ENCODE peak calls at places on chromosome 5, in four cellular contexts. Q is MM.1S, G is mesenchymal stem cell, S is H9. R is an unnamed sample. For H3K4me1, the result is how much of the 10 kb centered on the place peaks cover.

GRCh38 chr5:122586351-122586750 is 188.5 kb upstream of the SNX2 start:
- DNase-seq in Q (no peak), G (peak), S (no peak), R (no peak)

GRCh38 chr5:112208699-112209615 is 210.1 kb downstream of the EPB41L4A start:
- DNase-seq in Q (no peak), S (no peak), G (peak), R (no peak)

GRCh38 chr5:157245477-157245876 is 20.4 kb upstream of the CYFIP2 start:
- DNase-seq in S (peak), Q (no peak), G (peak), R (no peak)

GRCh38 chr5:138789771-138790242 is 36.6 kb downstream of the CTNNA1 start:
- DNase-seq in Q (peak), S (no peak), G (peak), R (no peak)

GRCh38 chr5:80275347-80275746 is 19.5 kb upstream of the SERINC5 start:
- DNase-seq in G (peak), Q (no peak), S (peak), R (no peak)

GRCh38 chr5:150258126-150258525 is 31.4 kb downstream of the CAMK2A start:
- DNase-seq in Q (no peak), S (no peak), G (no peak), R (no peak)

GRCh38 chr5:147055304-147055826 is 176.8 kb upstream of the PPP2R2B start:
- DNase-seq in S (no peak), G (no peak), Q (no peak), R (no peak)

GRCh38 chr5:160367261-160367660 is 3.2 kb downstream of the C1QTNF2 start:
- DNase-seq in G (no peak), Q (no peak), S (no peak), R (no peak)

GRCh38 chr5:147509041-147509709 is 693 bp downstream of the DPYSL3 start:
- DNase-seq in G (peak), S (peak), Q (no peak), R (no peak)

GRCh38 chr5:140202610-140203009 is 27.6 kb downstream of the CYSTM1 start:
- DNase-seq in G (no peak), Q (no peak), S (no peak), R (no peak)

GRCh38 chr5:113581388-113581787 is 67.9 kb downstream of the YTHDC2 start:
- DNase-seq in Q (no peak), G (peak), S (no peak), R (no peak)

GRCh38 chr5:113612060-113612496 is 98.6 kb downstream of the YTHDC2 start:
- DNase-seq in S (no peak), G (peak), Q (peak), R (no peak)

GRCh38 chr5:113150821-113151220 is 174.2 kb downstream of the DCP2 start:
- DNase-seq in Q (no peak), S (no peak), G (no peak), R (no peak)

GRCh38 chr5:40984884-40985283 is 75.6 kb downstream of the C7 start:
- DNase-seq in G (peak), Q (no peak), S (no peak), R (no peak)

GRCh38 chr5:170731052-170731451 is 52.5 kb upstream of the GABRP start:
- DNase-seq in S (no peak), Q (no peak), G (no peak), R (no peak)

GRCh38 chr5:60036539-60036938 is 143.0 kb upstream of the PDE4D start:
- DNase-seq in G (no peak), S (no peak), Q (no peak), R (no peak)

GRCh38 chr5:82272957-82273356 is 5.2 kb downstream of the RPS23 start:
- DNase-seq in Q (no peak), G (no peak), S (peak), R (no peak)

GRCh38 chr5:168239325-168239724 is 52.1 kb upstream of the WWC1 start:
- DNase-seq in G (no peak), Q (no peak), S (no peak), R (no peak)

GRCh38 chr5:44997506-44997905 is 188.8 kb downstream of the MRPS30 start:
- DNase-seq in G (no peak), S (no peak), Q (peak), R (no peak)

GRCh38 chr5:78547731-78548189 is 100.8 kb downstream of the LHFPL2 start:
- DNase-seq in Q (no peak), G (peak), S (no peak), R (no peak)

GRCh38 chr5:143892908-143893307 is 80.9 kb downstream of the HMHB1 start:
- DNase-seq in Q (no peak), G (no peak), S (no peak), R (no peak)

GRCh38 chr5:154793599-154794524 is 38.7 kb downstream of the LARP1 start:
- DNase-seq in S (no peak), Q (no peak), G (peak), R (no peak)

GRCh38 chr5:54362434-54362833 is 52.1 kb upstream of the ARL15 start:
- DNase-seq in Q (no peak), G (no peak), S (no peak), R (no peak)

GRCh38 chr5:144698454-144698853 is 527.8 kb downstream of the KCTD16 start:
- DNase-seq in S (no peak), Q (no peak), G (no peak), R (no peak)

GRCh38 chr5:55415071-55415470 is 107.3 kb downstream of the MTREX start:
- DNase-seq in G (no peak), Q (no peak), S (no peak), R (no peak)

GRCh38 chr5:170273968-170274710 is 23.4 kb downstream of the LCP2 start:
- DNase-seq in G (no peak), S (peak), Q (peak), R (peak)

GRCh38 chr5:133992429-133993151 is 12.2 kb downstream of the VDAC1 start:
- DNase-seq in Q (no peak), S (no peak), G (no peak), R (no peak)

GRCh38 chr5:133993152-133993548 is 11.6 kb downstream of the VDAC1 start:
- DNase-seq in Q (no peak), G (no peak), S (no peak), R (no peak)

GRCh38 chr5:133994297-133994989 is 10.3 kb downstream of the VDAC1 start:
- DNase-seq in S (no peak), Q (no peak), G (no peak), R (no peak)

GRCh38 chr5:133994990-133995333 is 9.8 kb downstream of the VDAC1 start:
- DNase-seq in G (no peak), S (no peak), Q (no peak), R (no peak)

DNA sequence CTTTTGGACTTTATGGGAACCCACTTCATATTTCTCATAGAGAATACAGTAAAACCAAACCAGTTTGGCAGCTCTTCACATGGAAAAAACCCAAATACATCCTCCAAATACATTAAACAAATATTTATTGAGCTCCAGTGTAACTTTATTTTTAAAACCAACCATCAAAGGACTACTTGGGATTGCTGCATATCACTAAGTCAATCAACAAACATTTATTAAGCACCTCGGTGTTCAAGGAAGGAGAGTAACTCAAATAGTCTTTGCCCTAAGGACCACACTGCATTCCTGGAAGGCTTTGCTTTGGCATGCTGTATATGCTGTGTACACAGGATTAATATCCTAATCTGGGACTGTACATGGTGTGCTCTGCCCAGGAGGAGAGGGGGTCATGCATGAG is 11.2 kb downstream of the VDAC1 start:
- DNase-seq in S (no peak), G (no peak), Q (no peak), R (no peak)
- H3K4me1 ChIP-seq in S (under half), G (under half), Q (under half), R (under half)

GRCh38 chr5:134438268-134438622 is 26.6 kb upstream of the CDKN2AIPNL start:
- DNase-seq in Q (no peak), S (no peak), G (peak), R (no peak)

GRCh38 chr5:134435525-134435924 is 23.8 kb upstream of the CDKN2AIPNL start:
- DNase-seq in G (peak), Q (no peak), S (no peak), R (no peak)

GRCh38 chr5:134438641-134439621 is 27.2 kb upstream of the CDKN2AIPNL start:
- DNase-seq in S (peak), G (peak), Q (no peak), R (no peak)

GRCh38 chr5:134436523-134437339 is 25.1 kb upstream of the CDKN2AIPNL start:
- DNase-seq in G (peak), Q (peak), S (peak), R (peak)

GRCh38 chr5:134437340-134438267 is 25.9 kb upstream of the CDKN2AIPNL start:
- DNase-seq in G (no peak), S (no peak), Q (no peak), R (no peak)
- H3K27ac ChIP-seq in G (peak), S (no peak), Q (peak), R (peak)

GRCh38 chr5:166503506-166503905 is 1787.9 kb upstream of the WWC1 start:
- DNase-seq in Q (no peak), S (no peak), G (no peak), R (no peak)

GRCh38 chr5:166493627-166494026 is 1797.8 kb upstream of the WWC1 start:
- DNase-seq in G (peak), Q (no peak), S (no peak), R (no peak)

GRCh38 chr5:166499452-166500240 is 1791.8 kb upstream of the WWC1 start:
- DNase-seq in Q (no peak), S (no peak), G (peak), R (no peak)

GRCh38 chr5:166493042-166493441 is 1798.4 kb upstream of the WWC1 start:
- DNase-seq in G (no peak), S (no peak), Q (no peak), R (no peak)

GRCh38 chr5:166497705-166498104 is 1793.7 kb upstream of the WWC1 start:
- DNase-seq in Q (no peak), S (no peak), G (no peak), R (no peak)
- H3K4me1 ChIP-seq in Q (under half), S (under half), G (under half), R (under half)

GRCh38 chr5:175285263-175285662 is 158.7 kb downstream of the DRD1 start:
- DNase-seq in G (no peak), Q (no peak), S (no peak), R (no peak)

GRCh38 chr5:175281257-175281656 is 162.7 kb downstream of the DRD1 start:
- DNase-seq in S (no peak), G (no peak), Q (no peak), R (no peak)

GRCh38 chr5:175284806-175285205 is 159.2 kb downstream of the DRD1 start:
- DNase-seq in Q (no peak), G (no peak), S (no peak), R (no peak)

GRCh38 chr5:175281714-175282113 is 162.3 kb downstream of the DRD1 start:
- DNase-seq in G (no peak), S (no peak), Q (peak), R (no peak)

DNA sequence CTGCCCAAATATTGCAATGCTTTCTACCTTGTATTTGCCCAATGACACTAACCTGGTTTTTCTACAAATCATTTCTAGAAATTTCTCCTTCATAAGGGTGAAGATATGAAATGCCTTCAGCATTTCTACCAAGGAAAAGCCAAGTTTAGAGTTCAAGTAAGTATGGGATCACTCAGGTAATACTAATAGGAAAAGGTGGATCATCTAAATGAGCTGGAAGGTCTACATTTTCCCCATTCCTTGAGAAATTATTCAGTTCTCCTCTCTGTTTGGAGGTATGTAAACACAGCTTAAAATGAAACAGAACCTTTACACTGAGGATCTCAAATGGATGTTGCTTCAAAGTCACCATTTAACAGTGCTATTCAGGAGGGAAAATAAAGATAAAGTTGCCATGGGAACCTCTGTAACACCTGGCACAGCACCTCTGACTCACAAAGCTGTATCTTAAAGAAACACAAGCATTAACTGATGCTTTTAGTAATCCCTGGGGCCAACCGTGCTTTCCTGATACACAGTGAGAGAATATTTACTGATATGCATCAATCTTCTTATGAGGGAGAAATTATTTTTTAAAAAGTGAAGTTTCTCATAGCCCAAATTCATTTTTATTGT is 161.3 kb downstream of the DRD1 start:
- DNase-seq in S (no peak), G (no peak), Q (no peak), R (no peak)
- H3K27ac ChIP-seq in S (no peak), G (no peak), Q (no peak), R (no peak)

GRCh38 chr5:176416965-176417364 is 626 bp upstream of the CLTB start:
- DNase-seq in S (no peak), Q (no peak), G (no peak), R (no peak)
- H3K4me1 ChIP-seq in S (under half), Q (under half), G (under half), R (under half)

DNA sequence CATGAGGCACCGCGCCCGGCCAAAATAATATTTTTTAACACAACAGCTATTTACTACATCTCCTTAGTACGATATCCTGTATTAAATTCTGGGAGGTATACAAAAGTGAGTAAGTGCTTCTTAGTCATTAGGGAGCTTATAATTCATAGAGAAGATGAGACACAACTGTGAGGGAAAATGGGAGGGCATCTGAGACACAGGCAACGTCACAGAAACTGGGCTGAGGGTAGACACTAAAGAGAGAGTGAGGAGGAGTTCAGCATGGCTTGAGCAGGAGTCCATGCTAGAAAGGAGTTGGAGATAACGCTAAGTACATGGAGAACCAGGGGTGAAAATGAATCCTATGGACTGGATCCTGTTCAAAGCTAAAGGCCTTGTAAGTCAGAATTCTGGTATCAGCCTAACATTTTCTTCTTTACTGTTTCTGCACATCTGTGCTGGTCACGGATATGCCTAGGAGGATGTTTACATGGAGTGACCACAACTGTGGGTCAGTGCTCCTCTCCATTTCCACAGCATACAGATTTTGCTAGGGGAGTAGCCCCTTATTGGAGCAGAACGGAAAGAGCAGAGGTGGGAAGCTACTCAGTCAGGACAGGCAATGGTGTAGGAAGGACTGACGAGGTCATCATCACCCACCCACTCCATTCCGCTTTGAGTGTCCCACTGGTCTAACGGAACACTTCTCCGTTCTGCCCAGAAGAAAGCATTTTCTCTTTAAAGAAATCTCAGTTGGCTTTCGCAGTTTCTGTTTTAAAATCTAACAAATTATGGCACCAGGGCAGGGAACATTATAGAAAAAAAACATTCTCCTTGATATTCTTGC is 310.4 kb upstream of the EFNA5 start:
- DNase-seq in G (peak), Q (no peak), S (no peak), R (no peak)
- H3K27ac ChIP-seq in G (no peak), Q (no peak), S (no peak), R (no peak)

R was measured in CD8-positive, alpha-beta memory T cell.